ENCODE peak calls at places on chromosomes 12 and 14, in five cellular contexts. S is mesenchymal stem cell, W is H7, J is lung, V is GM06990. U is an unnamed sample.

GRCh38 chr14:57938533-57938932 is 72.6 kb upstream of the SLC35F4 start:
- DNase-seq in S (no peak), V (no peak), J (no peak), W (no peak), U (no peak)

GRCh38 chr12:7130791-7131501 is 775 bp downstream of the CLSTN3 start:
- DNase-seq in W (peak), V (peak), S (peak), J (peak), U (peak)

GRCh38 chr14:88040141-88040540 is 35.2 kb downstream of the GPR65 start:
- DNase-seq in V (no peak), S (no peak), J (no peak), W (no peak), U (no peak)

GRCh38 chr12:11324426-11324825 is 14.2 kb upstream of the PRB4 start:
- DNase-seq in S (no peak), J (no peak), W (no peak), V (no peak), U (no peak)

GRCh38 chr12:14514154-14514842 is 53.4 kb downstream of the PLBD1 start:
- DNase-seq in V (peak), S (peak), J (peak), W (peak), U (peak)

GRCh38 chr14:26383286-26383685 is 214.5 kb downstream of the NOVA1 start:
- DNase-seq in W (no peak), S (no peak), J (no peak), V (no peak), U (no peak)

GRCh38 chr12:121388421-121388981 is 11.4 kb upstream of the RNF34 start:
- DNase-seq in J (no peak), S (peak), W (no peak), V (no peak), U (no peak)

GRCh38 chr12:32032205-32032810 is 73.1 kb downstream of the RESF1 start:
- DNase-seq in V (no peak), J (no peak), S (peak), W (no peak), U (no peak)

GRCh38 chr14:91237219-91237618 is 7.3 kb downstream of the GPR68 start:
- DNase-seq in W (no peak), S (peak), V (no peak), J (no peak), U (no peak)

GRCh38 chr12:13980548-13981295 is 680 bp downstream of the GRIN2B start:
- DNase-seq in V (peak), W (peak), S (no peak), J (no peak), U (no peak)

GRCh38 chr14:38078393-38078792 is 129.3 kb upstream of the SSTR1 start:
- DNase-seq in J (peak), W (no peak), S (no peak), V (no peak), U (peak)

GRCh38 chr12:82099216-82099615 is 259.0 kb downstream of the CCDC59 start:
- DNase-seq in S (no peak), W (no peak), J (no peak), V (no peak), U (no peak)

GRCh38 chr12:64404470-64405446 is 566 bp downstream of the XPOT start:
- DNase-seq in V (no peak), J (peak), W (peak), S (peak), U (peak)

GRCh38 chr14:23550131-23550826 is 1.3 kb downstream of the ZFHX2 start:
- DNase-seq in J (no peak), W (no peak), V (no peak), S (no peak), U (no peak)

GRCh38 chr12:57093412-57094193 is 4.7 kb downstream of the NAB2 start:
- DNase-seq in W (peak), S (peak), J (peak), V (peak), U (peak)

GRCh38 chr12:57095440-57095839 is 6.5 kb downstream of the NAB2 start:
- DNase-seq in V (no peak), J (no peak), W (peak), S (no peak), U (no peak)

GRCh38 chr12:57092876-57093411 is 4.0 kb downstream of the NAB2 start:
- DNase-seq in W (no peak), S (no peak), J (no peak), V (no peak), U (no peak)

GRCh38 chr12:57096099-57096572 is 7.2 kb downstream of the NAB2 start:
- DNase-seq in W (peak), V (no peak), S (no peak), J (no peak), U (no peak)

GRCh38 chr12:57094194-57095160 is 5.6 kb downstream of the NAB2 start:
- DNase-seq in W (peak), S (no peak), J (no peak), V (no peak), U (no peak)
- H3K4me3 ChIP-seq in W (no peak), S (no peak), J (no peak), V (no peak), U (no peak)

GRCh38 chr12:132771126-132771838 is 9.7 kb upstream of the ANKLE2 start:
- DNase-seq in S (no peak), V (peak), J (no peak), W (no peak), U (no peak)
- H3K4me3 ChIP-seq in S (no peak), V (no peak), J (no peak), W (no peak), U (no peak)

DNA sequence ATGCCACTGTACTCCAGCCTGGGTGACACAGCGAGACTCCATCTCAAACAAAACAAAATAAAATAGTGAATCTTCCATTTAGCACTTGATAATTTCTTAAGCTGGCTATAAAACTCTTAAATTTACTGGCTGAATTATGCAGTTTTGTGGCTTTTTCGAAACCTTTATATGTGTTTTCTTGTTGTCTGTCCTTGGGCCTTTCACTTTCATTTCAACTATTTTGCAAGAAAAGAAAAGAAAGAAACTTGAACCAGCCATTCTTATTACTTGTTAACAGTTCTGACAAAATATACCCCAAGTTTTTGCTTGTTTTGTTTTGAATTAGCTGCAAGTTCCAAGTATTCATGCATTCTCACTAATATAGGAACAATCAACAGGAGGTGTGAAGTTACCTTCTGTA is 42.8 kb downstream of the PRICKLE1 start:
- DNase-seq in S (no peak), W (no peak), J (no peak), V (no peak), U (no peak)
- H3K4me3 ChIP-seq in S (no peak), W (no peak), J (no peak), V (no peak), U (no peak)

DNA sequence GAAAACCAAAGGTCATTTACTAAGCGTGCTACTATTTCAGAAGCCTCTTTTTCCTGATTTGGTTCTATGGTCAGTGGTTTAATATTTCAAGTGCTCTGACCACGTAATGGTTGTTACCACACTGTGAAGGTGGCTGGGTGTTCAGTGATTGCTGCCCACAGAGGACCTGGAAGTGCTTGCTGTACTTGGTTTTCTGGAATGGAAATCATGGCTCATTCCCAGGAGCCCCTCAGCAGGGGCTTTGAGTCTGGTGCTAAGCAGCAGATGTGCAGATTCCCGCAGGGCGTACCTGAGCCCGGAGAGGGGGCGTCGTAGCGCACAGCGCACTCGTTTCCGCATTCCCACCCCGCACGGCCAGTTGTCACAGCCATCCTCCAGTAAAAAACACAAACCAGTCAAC is 50.5 kb downstream of the TRAF3 start:
- DNase-seq in S (no peak), V (no peak), J (no peak), W (peak), U (no peak)
- H3K4me3 ChIP-seq in S (no peak), V (no peak), J (no peak), W (no peak), U (no peak)